ENCODE peak calls at places on chromosomes 13 and 19, in eight cellular contexts. L, S, F, Z, R, M, O and P are unnamed samples.

GRCh38 chr19:4624733-4625362 is 14.5 kb upstream of the TNFAIP8L1 start:
- DNase-seq in L (no peak), O (peak), M (no peak), R (no peak), S (no peak), Z (no peak), F (no peak), P (no peak)

GRCh38 chr13:33435207-33435606 is 149.7 kb upstream of the STARD13 start:
- DNase-seq in Z (no peak), R (no peak), L (no peak), O (no peak), F (no peak), S (no peak), M (no peak), P (no peak)

GRCh38 chr19:31329819-31330218 is 19.4 kb downstream of the TSHZ3 start:
- DNase-seq in M (no peak), L (no peak), Z (no peak), S (no peak), R (no peak), O (peak), F (no peak), P (no peak)

GRCh38 chr19:43526884-43527859 is at the start of gene ETHE1:
- DNase-seq in L (peak), O (peak), Z (no peak), M (no peak), F (peak), S (no peak), R (peak), P (peak)

GRCh38 chr13:44373601-44374347 is at the start of gene SERP2:
- DNase-seq in O (no peak), L (peak), M (no peak), S (no peak), R (no peak), F (no peak), Z (no peak), P (no peak)

GRCh38 chr13:113086031-113086750 is 19.4 kb upstream of the F7 start:
- DNase-seq in L (no peak), S (no peak), M (no peak), O (no peak), R (no peak), Z (no peak), F (no peak), P (no peak)

GRCh38 chr13:57634829-57635165 is 3.3 kb downstream of the PCDH17 start:
- DNase-seq in O (no peak), L (no peak), Z (no peak), F (no peak), R (no peak), S (no peak), M (no peak), P (no peak)

GRCh38 chr13:29758591-29759114 is 91.8 kb downstream of the UBL3 start:
- DNase-seq in L (no peak), M (no peak), F (peak), O (peak), Z (peak), S (no peak), R (peak), P (peak)

GRCh38 chr13:63041640-63042414 is 1626.2 kb upstream of the PCDH20 start:
- DNase-seq in L (no peak), M (no peak), Z (no peak), R (no peak), S (no peak), F (no peak), O (peak), P (no peak)

GRCh38 chr19:28691683-28692082 is 521.3 kb downstream of the UQCRFS1 start:
- DNase-seq in R (no peak), L (no peak), Z (no peak), S (no peak), F (no peak), M (no peak), O (no peak), P (no peak)

GRCh38 chr13:75165543-75166230 is 316.3 kb downstream of the TBC1D4 start:
- DNase-seq in S (no peak), R (no peak), M (no peak), L (no peak), Z (no peak), O (no peak), F (no peak), P (no peak)

GRCh38 chr19:2952953-2953481 is 8.2 kb upstream of the ZNF77 start:
- DNase-seq in L (no peak), O (peak), F (no peak), M (peak), S (no peak), R (no peak), Z (peak), P (peak)
- TF ChIP-seq CTCF in L (no peak), O (peak), F (no peak), M (no peak), S (peak), R (no peak), Z (peak), P (no peak)

GRCh38 chr19:50478901-50479715 is 2.5 kb upstream of the GARIN5A start:
- DNase-seq in S (no peak), L (peak), F (no peak), Z (no peak), O (no peak), M (no peak), R (no peak), P (peak)
- TF ChIP-seq CTCF in S (peak), L (peak), F (no peak), Z (peak), O (peak), M (peak), R (no peak), P (no peak)

GRCh38 chr13:90403330-90404082 is 944.0 kb upstream of the MIR17HG start:
- DNase-seq in S (no peak), L (no peak), M (no peak), F (no peak), R (no peak), Z (no peak), O (no peak), P (no peak)

GRCh38 chr13:90396266-90396665 is 951.2 kb upstream of the MIR17HG start:
- DNase-seq in Z (no peak), M (no peak), O (no peak), L (no peak), F (no peak), R (no peak), S (no peak), P (no peak)

GRCh38 chr13:90400372-90400771 is 947.1 kb upstream of the MIR17HG start:
- DNase-seq in R (no peak), Z (no peak), F (no peak), S (no peak), L (no peak), O (no peak), M (no peak), P (no peak)

GRCh38 chr13:90402613-90403012 is 944.9 kb upstream of the MIR17HG start:
- DNase-seq in L (no peak), S (no peak), Z (no peak), M (no peak), O (no peak), R (no peak), F (no peak), P (no peak)

GRCh38 chr13:90402102-90402501 is 945.4 kb upstream of the MIR17HG start:
- DNase-seq in R (no peak), F (no peak), M (no peak), Z (no peak), L (no peak), O (no peak), S (no peak), P (no peak)
- TF ChIP-seq CTCF in R (no peak), F (no peak), M (no peak), Z (no peak), L (no peak), O (no peak), S (no peak), P (no peak)

DNA sequence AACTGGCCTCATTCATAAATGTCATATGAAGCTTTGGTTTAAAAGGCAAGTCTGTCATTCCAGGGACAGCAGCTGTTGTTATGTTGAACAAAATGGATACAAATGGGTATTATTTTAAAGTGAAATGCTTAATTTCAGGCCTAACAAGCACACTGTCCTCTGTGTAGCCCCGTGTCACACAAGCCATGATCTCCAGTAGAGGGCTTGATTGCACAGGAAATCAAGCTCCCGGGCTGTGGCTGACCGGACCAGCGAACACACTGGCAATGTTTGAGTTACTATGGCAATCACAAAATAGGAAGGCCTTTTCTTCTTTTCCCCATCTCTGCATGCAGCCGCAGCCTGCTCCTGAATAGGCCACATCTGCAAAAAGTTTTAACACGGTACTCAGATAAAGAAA is 64.0 kb upstream of the GSX1 start:
- DNase-seq in S (no peak), F (no peak), L (no peak), M (no peak), Z (no peak), R (no peak), O (no peak), P (no peak)
- TF ChIP-seq CTCF in S (no peak), F (no peak), L (no peak), M (no peak), Z (no peak), R (no peak), O (no peak), P (no peak)

GRCh38 chr13:43195112-43195511 is 171.7 kb downstream of the DNAJC15 start:
- DNase-seq in L (no peak), Z (no peak), F (no peak), O (no peak), R (no peak), M (no peak), S (no peak), P (no peak)

GRCh38 chr13:43196750-43197149 is 173.4 kb downstream of the DNAJC15 start:
- DNase-seq in Z (no peak), R (no peak), S (no peak), L (no peak), O (no peak), F (no peak), M (no peak), P (no peak)

GRCh38 chr13:43193789-43194188 is 170.4 kb downstream of the DNAJC15 start:
- DNase-seq in F (no peak), M (no peak), Z (no peak), S (no peak), R (no peak), O (no peak), L (no peak), P (no peak)

GRCh38 chr13:43196171-43196611 is 172.8 kb downstream of the DNAJC15 start:
- DNase-seq in O (no peak), M (no peak), Z (no peak), R (no peak), F (no peak), L (peak), S (no peak), P (no peak)

DNA sequence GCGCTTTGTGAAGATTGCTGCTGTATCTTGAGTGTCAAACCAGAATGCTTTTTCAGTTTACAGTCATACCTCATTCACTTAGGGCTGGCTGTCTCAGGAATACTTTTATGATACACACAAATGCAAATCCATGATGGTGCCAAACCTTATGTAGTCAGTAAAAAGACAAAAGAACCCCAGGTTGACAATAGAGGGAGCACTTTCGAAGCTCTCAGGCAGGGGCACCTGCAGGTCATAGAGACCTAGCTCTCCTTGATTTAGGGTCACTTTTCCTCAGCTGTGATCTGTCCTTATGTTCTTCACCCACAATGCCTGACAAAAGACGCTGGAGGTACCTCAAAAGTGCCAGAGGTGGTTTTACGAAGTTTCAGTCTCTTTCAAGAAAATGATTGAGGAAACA is 172.2 kb downstream of the DNAJC15 start:
- DNase-seq in F (no peak), Z (no peak), O (peak), L (no peak), S (no peak), R (no peak), M (no peak), P (no peak)
- TF ChIP-seq CTCF in F (no peak), Z (peak), O (peak), L (peak), S (no peak), R (no peak), M (peak), P (no peak)

GRCh38 chr13:37690361-37690760 is 91.8 kb upstream of the POSTN start:
- DNase-seq in O (no peak), F (no peak), M (no peak), L (no peak), R (no peak), S (no peak), Z (no peak), P (no peak)

GRCh38 chr13:37700887-37701286 is 102.3 kb upstream of the POSTN start:
- DNase-seq in R (no peak), O (no peak), S (no peak), L (peak), Z (no peak), F (no peak), M (no peak), P (no peak)

DNA sequence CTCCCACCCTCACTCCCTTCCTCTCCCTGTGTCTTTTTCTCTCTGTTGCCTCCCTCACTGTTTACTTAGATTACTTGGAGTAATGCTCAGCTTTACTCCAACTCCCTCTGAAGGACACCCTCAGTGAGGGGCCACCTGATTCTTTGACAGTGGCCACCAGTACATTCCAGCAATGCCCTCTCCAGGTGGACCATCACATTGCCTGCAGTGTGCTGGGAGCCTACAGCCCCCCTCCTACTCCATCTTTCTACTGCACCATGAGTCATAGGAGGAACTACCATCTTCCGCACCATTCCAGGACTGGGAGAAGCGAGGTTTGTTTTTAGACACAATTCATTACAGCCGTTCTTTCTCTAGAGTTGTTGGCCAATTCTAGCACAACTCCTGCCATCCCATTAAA is 96.6 kb upstream of the POSTN start:
- DNase-seq in F (no peak), S (no peak), Z (no peak), O (no peak), R (no peak), M (no peak), L (no peak), P (no peak)
- TF ChIP-seq CTCF in F (no peak), S (no peak), Z (no peak), O (no peak), R (no peak), M (no peak), L (no peak), P (no peak)

GRCh38 chr19:50893047-50893737 is 18.0 kb downstream of the KLK4 start:
- DNase-seq in L (no peak), S (no peak), F (no peak), O (no peak), R (no peak), Z (no peak), M (no peak), P (no peak)
- TF ChIP-seq CTCF in L (no peak), S (peak), F (no peak), O (no peak), R (no peak), Z (peak), M (no peak), P (no peak)

DNA sequence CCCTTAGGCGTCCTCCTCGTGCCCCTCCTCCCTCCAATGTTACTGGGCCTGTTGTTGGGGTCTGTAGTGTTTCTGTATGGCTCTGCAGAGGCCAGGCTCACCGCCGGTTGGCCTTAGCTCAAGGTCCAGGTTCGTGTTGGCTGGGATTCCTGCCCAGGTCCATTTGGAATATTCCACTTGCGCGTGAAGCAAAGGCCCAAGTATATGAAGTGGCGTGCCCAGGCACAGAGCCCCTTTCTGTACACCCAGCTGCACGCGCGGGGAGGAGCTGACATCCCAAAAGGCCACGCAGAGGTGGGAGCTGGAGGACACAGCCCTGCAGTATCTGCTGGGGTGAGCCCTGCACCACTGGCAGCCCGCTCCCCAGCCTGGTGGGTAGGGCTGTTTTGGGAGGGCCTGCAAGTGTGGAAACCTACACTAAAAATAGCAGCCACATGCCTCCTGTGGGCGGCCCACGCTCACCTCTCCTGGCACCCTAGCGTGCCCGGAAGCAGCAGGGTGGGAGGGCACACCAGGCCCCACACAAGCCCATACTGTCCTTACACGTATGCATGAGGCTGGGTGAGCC is 30.2 kb downstream of the CRTC1 start:
- DNase-seq in O (no peak), F (no peak), S (no peak), M (no peak), R (no peak), Z (no peak), L (no peak), P (no peak)
- TF ChIP-seq CTCF in O (no peak), F (no peak), S (no peak), M (no peak), R (no peak), Z (no peak), L (no peak), P (no peak)

GRCh38 chr19:20250627-20251026 is 83.6 kb downstream of the ZNF486 start:
- DNase-seq in R (no peak), O (no peak), Z (no peak), F (no peak), M (no peak), S (no peak), L (no peak), P (no peak)

GRCh38 chr19:20245309-20245708 is 78.3 kb downstream of the ZNF486 start:
- DNase-seq in Z (no peak), S (no peak), F (no peak), L (no peak), M (no peak), O (no peak), R (no peak), P (no peak)

GRCh38 chr19:20243629-20244028 is 76.6 kb downstream of the ZNF486 start:
- DNase-seq in Z (no peak), O (no peak), S (no peak), F (no peak), M (no peak), L (no peak), R (no peak), P (no peak)

GRCh38 chr19:20244356-20244755 is 77.3 kb downstream of the ZNF486 start:
- DNase-seq in M (no peak), R (no peak), L (no peak), O (no peak), S (no peak), F (no peak), Z (no peak), P (no peak)

GRCh38 chr19:20247016-20247683 is 80.1 kb downstream of the ZNF486 start:
- DNase-seq in M (no peak), L (no peak), S (no peak), F (no peak), R (peak), Z (no peak), O (peak), P (no peak)
- TF ChIP-seq CTCF in M (no peak), L (peak), S (peak), F (no peak), R (peak), Z (no peak), O (peak), P (no peak)